ENCODE peak calls at places on chromosomes 6 and 20, in ten cellular contexts. One of them, this sample, is unnamed.
A peak's percentile ranks its signal among the peaks of the same experiment; 100 is the strongest.

GRCh38 chr6:119132211-119133004 is 53.9 kb upstream of the FAM184A start:
- DNase-seq in body of pancreas: no peak
- DNase-seq in uterus: no peak
- DNase-seq in gastrocnemius medialis: no peak
- DNase-seq in breast epithelium: no peak
- DNase-seq in IMR-90: no peak
- DNase-seq in heart left ventricle: no peak
- DNase-seq in esophagus muscularis mucosa: no peak
- DNase-seq in A549: no peak
- DNase-seq in prostate gland: no peak
- DNase-seq in this sample: no peak

GRCh38 chr6:29887330-29887818 is 55.0 kb upstream of the HLA-A start:
- DNase-seq in gastrocnemius medialis: no peak
- DNase-seq in IMR-90: peak; percentile 11
- DNase-seq in heart left ventricle: peak; percentile 39
- DNase-seq in prostate gland: peak; percentile 8
- DNase-seq in body of pancreas: peak; percentile 68
- DNase-seq in A549: no peak
- DNase-seq in esophagus muscularis mucosa: no peak
- DNase-seq in breast epithelium: no peak
- DNase-seq in uterus: peak; percentile 77
- DNase-seq in this sample: peak; percentile 74

GRCh38 chr20:35200255-35200654 is 26.2 kb upstream of the MMP24 start:
- DNase-seq in esophagus muscularis mucosa: no peak
- DNase-seq in heart left ventricle: no peak
- DNase-seq in A549: no peak
- DNase-seq in gastrocnemius medialis: no peak
- DNase-seq in IMR-90: peak; percentile 87
- DNase-seq in breast epithelium: no peak
- DNase-seq in prostate gland: no peak
- DNase-seq in body of pancreas: no peak
- DNase-seq in uterus: no peak
- DNase-seq in this sample: no peak

GRCh38 chr6:170023620-170024521 is 267.0 kb downstream of the DLL1 start:
- DNase-seq in esophagus muscularis mucosa: no peak
- DNase-seq in uterus: no peak
- DNase-seq in A549: no peak
- DNase-seq in gastrocnemius medialis: no peak
- DNase-seq in prostate gland: no peak
- DNase-seq in breast epithelium: no peak
- DNase-seq in IMR-90: no peak
- DNase-seq in body of pancreas: no peak
- DNase-seq in heart left ventricle: peak; percentile 57
- DNase-seq in this sample: no peak

GRCh38 chr20:41139227-41140093 is 2.1 kb downstream of the PLCG1 start:
- DNase-seq in IMR-90: no peak
- DNase-seq in heart left ventricle: no peak
- DNase-seq in breast epithelium: no peak
- DNase-seq in body of pancreas: no peak
- DNase-seq in gastrocnemius medialis: no peak
- DNase-seq in uterus: no peak
- DNase-seq in prostate gland: no peak
- DNase-seq in A549: no peak
- DNase-seq in esophagus muscularis mucosa: no peak
- DNase-seq in this sample: peak; percentile 5

GRCh38 chr6:113031591-113031990 is 684.5 kb downstream of the RFPL4B start:
- DNase-seq in IMR-90: no peak
- DNase-seq in body of pancreas: no peak
- DNase-seq in A549: no peak
- DNase-seq in uterus: no peak
- DNase-seq in heart left ventricle: no peak
- DNase-seq in gastrocnemius medialis: no peak
- DNase-seq in breast epithelium: no peak
- DNase-seq in esophagus muscularis mucosa: no peak
- DNase-seq in prostate gland: no peak
- DNase-seq in this sample: no peak

GRCh38 chr6:7727150-7727950 is 1.5 kb downstream of the BMP6 start:
- DNase-seq in heart left ventricle: no peak
- DNase-seq in gastrocnemius medialis: no peak
- DNase-seq in IMR-90: no peak
- DNase-seq in breast epithelium: no peak
- DNase-seq in body of pancreas: no peak
- DNase-seq in esophagus muscularis mucosa: peak; percentile 85
- DNase-seq in uterus: no peak
- DNase-seq in prostate gland: no peak
- DNase-seq in A549: peak; percentile 26
- DNase-seq in this sample: no peak

GRCh38 chr6:89452269-89452668 is 19.3 kb downstream of the ANKRD6 start:
- DNase-seq in prostate gland: no peak
- DNase-seq in body of pancreas: no peak
- DNase-seq in esophagus muscularis mucosa: no peak
- DNase-seq in A549: no peak
- DNase-seq in breast epithelium: no peak
- DNase-seq in IMR-90: no peak
- DNase-seq in heart left ventricle: no peak
- DNase-seq in uterus: no peak
- DNase-seq in gastrocnemius medialis: no peak
- DNase-seq in this sample: no peak

GRCh38 chr20:57553376-57554018 is 7.4 kb upstream of the PCK1 start:
- DNase-seq in uterus: no peak
- DNase-seq in IMR-90: no peak
- DNase-seq in esophagus muscularis mucosa: no peak
- DNase-seq in A549: no peak
- DNase-seq in prostate gland: no peak
- DNase-seq in body of pancreas: no peak
- DNase-seq in breast epithelium: no peak
- DNase-seq in heart left ventricle: no peak
- DNase-seq in gastrocnemius medialis: no peak
- DNase-seq in this sample: no peak

GRCh38 chr6:7085911-7086310 is 21.9 kb upstream of the RREB1 start:
- DNase-seq in heart left ventricle: peak; percentile 53
- DNase-seq in uterus: peak; percentile 32
- DNase-seq in IMR-90: no peak
- DNase-seq in prostate gland: no peak
- DNase-seq in gastrocnemius medialis: peak; percentile 8
- DNase-seq in breast epithelium: no peak
- DNase-seq in body of pancreas: peak; percentile 53
- DNase-seq in A549: no peak
- DNase-seq in esophagus muscularis mucosa: no peak
- DNase-seq in this sample: peak; percentile 26

GRCh38 chr6:30196376-30196775 is 16.8 kb downstream of the TRIM26 start:
- DNase-seq in gastrocnemius medialis: no peak
- DNase-seq in esophagus muscularis mucosa: peak; percentile 39
- DNase-seq in IMR-90: no peak
- DNase-seq in uterus: no peak
- DNase-seq in breast epithelium: no peak
- DNase-seq in A549: no peak
- DNase-seq in body of pancreas: no peak
- DNase-seq in heart left ventricle: no peak
- DNase-seq in prostate gland: no peak
- DNase-seq in this sample: no peak

GRCh38 chr6:52718535-52718934 is 44.7 kb downstream of the GSTA2 start:
- DNase-seq in body of pancreas: no peak
- DNase-seq in IMR-90: peak; percentile 17
- DNase-seq in prostate gland: no peak
- DNase-seq in A549: no peak
- DNase-seq in esophagus muscularis mucosa: no peak
- DNase-seq in breast epithelium: no peak
- DNase-seq in uterus: no peak
- DNase-seq in heart left ventricle: no peak
- DNase-seq in gastrocnemius medialis: no peak
- DNase-seq in this sample: no peak

GRCh38 chr20:34711813-34712430 is 7.8 kb downstream of the TP53INP2 start:
- DNase-seq in heart left ventricle: no peak
- DNase-seq in A549: no peak
- DNase-seq in breast epithelium: no peak
- DNase-seq in esophagus muscularis mucosa: no peak
- DNase-seq in gastrocnemius medialis: no peak
- DNase-seq in body of pancreas: no peak
- DNase-seq in prostate gland: no peak
- DNase-seq in uterus: no peak
- DNase-seq in IMR-90: no peak
- DNase-seq in this sample: no peak

GRCh38 chr20:7742479-7742878 is 197.8 kb downstream of the HAO1 start:
- DNase-seq in heart left ventricle: no peak
- DNase-seq in IMR-90: peak; percentile 64
- DNase-seq in prostate gland: no peak
- DNase-seq in breast epithelium: no peak
- DNase-seq in A549: no peak
- DNase-seq in body of pancreas: peak; percentile 68
- DNase-seq in esophagus muscularis mucosa: no peak
- DNase-seq in uterus: no peak
- DNase-seq in gastrocnemius medialis: no peak
- DNase-seq in this sample: no peak

GRCh38 chr20:62120990-62121775 is 1.1 kb upstream of the LSM14B start:
- DNase-seq in A549: peak; percentile 56
- DNase-seq in uterus: peak; percentile 40
- DNase-seq in IMR-90: peak; percentile 61
- DNase-seq in body of pancreas: no peak
- DNase-seq in heart left ventricle: no peak
- DNase-seq in prostate gland: peak; percentile 32
- DNase-seq in breast epithelium: peak; percentile 61
- DNase-seq in gastrocnemius medialis: peak; percentile 31
- DNase-seq in esophagus muscularis mucosa: peak; percentile 93
- DNase-seq in this sample: peak; percentile 66
- TF ChIP-seq POLR2A in A549: no peak
- TF ChIP-seq POLR2A in uterus: peak; percentile 34
- TF ChIP-seq POLR2A in IMR-90: no peak
- TF ChIP-seq POLR2A in body of pancreas: peak; percentile 79
- TF ChIP-seq POLR2A in heart left ventricle: peak; percentile 72
- TF ChIP-seq POLR2A in prostate gland: no peak
- TF ChIP-seq POLR2A in breast epithelium: no peak
- TF ChIP-seq POLR2A in gastrocnemius medialis: peak; percentile 93
- TF ChIP-seq POLR2A in esophagus muscularis mucosa: peak; percentile 46
- TF ChIP-seq POLR2A in this sample: peak; percentile 79

GRCh38 chr6:35050988-35051330 is 90.2 kb downstream of the TCP11 start:
- DNase-seq in gastrocnemius medialis: no peak
- DNase-seq in uterus: no peak
- DNase-seq in heart left ventricle: no peak
- DNase-seq in esophagus muscularis mucosa: no peak
- DNase-seq in prostate gland: no peak
- DNase-seq in A549: no peak
- DNase-seq in body of pancreas: no peak
- DNase-seq in IMR-90: no peak
- DNase-seq in breast epithelium: no peak
- DNase-seq in this sample: no peak
- TF ChIP-seq POLR2A in gastrocnemius medialis: no peak
- TF ChIP-seq POLR2A in uterus: no peak
- TF ChIP-seq POLR2A in heart left ventricle: no peak
- TF ChIP-seq POLR2A in esophagus muscularis mucosa: no peak
- TF ChIP-seq POLR2A in prostate gland: no peak
- TF ChIP-seq POLR2A in A549: no peak
- TF ChIP-seq POLR2A in body of pancreas: no peak
- TF ChIP-seq POLR2A in IMR-90: no peak
- TF ChIP-seq POLR2A in breast epithelium: no peak
- TF ChIP-seq POLR2A in this sample: no peak

DNA sequence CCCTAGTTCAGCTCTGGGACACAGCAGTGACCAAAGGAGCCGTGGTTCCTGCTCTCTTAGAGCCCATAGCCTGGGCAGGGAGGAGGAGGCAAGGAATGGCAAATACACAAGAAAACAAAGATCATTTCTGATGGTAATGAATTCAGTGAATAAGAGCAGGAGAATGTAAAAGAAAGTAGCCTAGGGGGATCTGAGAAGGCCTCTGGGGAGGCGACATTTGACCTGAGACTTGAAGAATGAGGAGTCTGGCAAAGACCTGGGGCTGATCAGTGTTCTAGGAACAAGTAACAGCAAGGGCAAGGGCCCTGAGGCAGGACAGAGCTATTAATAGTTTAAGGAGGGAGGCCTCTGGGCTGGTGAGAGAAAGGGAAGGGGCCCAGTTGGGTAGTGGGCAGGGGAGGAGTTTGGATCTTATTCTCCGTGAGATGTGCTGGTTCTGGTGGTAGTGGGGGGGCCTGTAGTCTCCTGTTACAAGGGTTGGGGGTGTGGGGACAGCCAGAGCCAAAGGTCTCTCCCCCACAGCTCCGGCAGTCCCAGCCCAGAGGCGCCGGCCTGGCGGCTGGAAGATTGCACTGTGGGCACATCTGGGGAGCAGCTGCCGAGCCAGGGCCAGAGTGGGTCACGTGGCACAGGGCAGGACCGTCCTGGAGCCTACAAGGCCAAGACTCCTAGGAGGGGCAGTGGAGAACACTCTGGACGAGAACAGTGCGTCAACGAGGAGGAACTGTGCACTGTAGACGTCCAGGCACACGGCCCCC is 9.3 kb upstream of the ID1 start:
- DNase-seq in heart left ventricle: peak; percentile 92
- DNase-seq in IMR-90: peak; percentile 86
- DNase-seq in gastrocnemius medialis: peak; percentile 37
- DNase-seq in A549: peak; percentile 74
- DNase-seq in body of pancreas: peak; percentile 45
- DNase-seq in esophagus muscularis mucosa: no peak
- DNase-seq in prostate gland: no peak
- DNase-seq in breast epithelium: no peak
- DNase-seq in uterus: peak; percentile 77
- DNase-seq in this sample: peak; percentile 86
- TF ChIP-seq POLR2A in heart left ventricle: no peak
- TF ChIP-seq POLR2A in IMR-90: peak; percentile 61
- TF ChIP-seq POLR2A in gastrocnemius medialis: no peak
- TF ChIP-seq POLR2A in A549: peak; percentile 42
- TF ChIP-seq POLR2A in body of pancreas: no peak
- TF ChIP-seq POLR2A in esophagus muscularis mucosa: no peak
- TF ChIP-seq POLR2A in prostate gland: peak; percentile 43
- TF ChIP-seq POLR2A in breast epithelium: no peak
- TF ChIP-seq POLR2A in uterus: peak; percentile 35
- TF ChIP-seq POLR2A in this sample: peak; percentile 89

GRCh38 chr6:157312733-157313132 is 10.6 kb downstream of the TMEM242 start:
- DNase-seq in breast epithelium: no peak
- DNase-seq in prostate gland: no peak
- DNase-seq in A549: no peak
- DNase-seq in gastrocnemius medialis: no peak
- DNase-seq in body of pancreas: no peak
- DNase-seq in uterus: no peak
- DNase-seq in IMR-90: peak; percentile 14
- DNase-seq in esophagus muscularis mucosa: peak; percentile 93
- DNase-seq in heart left ventricle: no peak
- DNase-seq in this sample: no peak

GRCh38 chr6:157314705-157315321 is 8.5 kb downstream of the TMEM242 start:
- DNase-seq in breast epithelium: no peak
- DNase-seq in uterus: no peak
- DNase-seq in heart left ventricle: no peak
- DNase-seq in A549: peak; percentile 40
- DNase-seq in prostate gland: peak; percentile 31
- DNase-seq in esophagus muscularis mucosa: peak; percentile 3
- DNase-seq in IMR-90: peak; percentile 85
- DNase-seq in body of pancreas: no peak
- DNase-seq in gastrocnemius medialis: no peak
- DNase-seq in this sample: no peak

GRCh38 chr6:157313531-157314467 is 9.5 kb downstream of the TMEM242 start:
- DNase-seq in IMR-90: no peak
- DNase-seq in breast epithelium: no peak
- DNase-seq in prostate gland: no peak
- DNase-seq in body of pancreas: no peak
- DNase-seq in esophagus muscularis mucosa: peak; percentile 77
- DNase-seq in A549: no peak
- DNase-seq in uterus: no peak
- DNase-seq in heart left ventricle: no peak
- DNase-seq in gastrocnemius medialis: no peak
- DNase-seq in this sample: no peak

GRCh38 chr6:157322792-157323113 is 566 bp downstream of the TMEM242 start:
- DNase-seq in IMR-90: no peak
- DNase-seq in breast epithelium: no peak
- DNase-seq in esophagus muscularis mucosa: peak; percentile 17
- DNase-seq in uterus: no peak
- DNase-seq in prostate gland: no peak
- DNase-seq in A549: no peak
- DNase-seq in gastrocnemius medialis: no peak
- DNase-seq in heart left ventricle: no peak
- DNase-seq in body of pancreas: no peak
- DNase-seq in this sample: no peak

GRCh38 chr6:157317129-157317814 is 6.0 kb downstream of the TMEM242 start:
- DNase-seq in heart left ventricle: peak; percentile 83
- DNase-seq in uterus: peak; percentile 89
- DNase-seq in breast epithelium: peak; percentile 81
- DNase-seq in prostate gland: peak; percentile 37
- DNase-seq in gastrocnemius medialis: peak; percentile 75
- DNase-seq in body of pancreas: peak; percentile 72
- DNase-seq in esophagus muscularis mucosa: peak; percentile 95
- DNase-seq in A549: peak; percentile 76
- DNase-seq in IMR-90: peak; percentile 92
- DNase-seq in this sample: peak; percentile 72
- TF ChIP-seq POLR2A in heart left ventricle: no peak
- TF ChIP-seq POLR2A in uterus: no peak
- TF ChIP-seq POLR2A in breast epithelium: no peak
- TF ChIP-seq POLR2A in prostate gland: no peak
- TF ChIP-seq POLR2A in gastrocnemius medialis: no peak
- TF ChIP-seq POLR2A in body of pancreas: no peak
- TF ChIP-seq POLR2A in esophagus muscularis mucosa: no peak
- TF ChIP-seq POLR2A in A549: no peak
- TF ChIP-seq POLR2A in IMR-90: no peak
- TF ChIP-seq POLR2A in this sample: no peak

This sample was measured in transverse colon.